ENCODE peak calls at places on chromosomes 1 and 21, in five cellular contexts. N is progenitor cell of endocrine pancreas; I is iPS-NIHi11; T is effector CD4-positive, alpha-beta T cell; X is GM10248. S is an unnamed sample.

GRCh38 chr1:30511563-30512252 is 211.7 kb downstream of the MATN1 start:
- DNase-seq in N (no peak), I (no peak), T (no peak), X (no peak), S (no peak)

GRCh38 chr1:233664254-233664653 is 50.3 kb downstream of the KCNK1 start:
- DNase-seq in N (no peak), I (no peak), T (no peak), X (no peak), S (no peak)

GRCh38 chr1:183612407-183612806 is 22.1 kb upstream of the NCF2 start:
- DNase-seq in N (no peak), I (no peak), T (no peak), X (no peak), S (no peak)

GRCh38 chr1:9609998-9610397 is 21.3 kb downstream of the TMEM201 start:
- DNase-seq in N (no peak), I (no peak), T (no peak), X (no peak), S (no peak)

GRCh38 chr1:31585736-31586365 is 9.5 kb downstream of the TINAGL1 start:
- DNase-seq in N (no peak), I (no peak), T (no peak), X (no peak), S (no peak)

GRCh38 chr1:248611883-248612282 is 14.4 kb upstream of the OR2T10 start:
- DNase-seq in N (no peak), I (no peak), T (no peak), X (no peak), S (no peak)

GRCh38 chr1:208737922-208738321 is 493.7 kb upstream of the PLXNA2 start:
- DNase-seq in N (no peak), I (no peak), T (no peak), X (no peak), S (no peak)

GRCh38 chr1:91851130-91852010 is 34.6 kb downstream of the TGFBR3 start:
- DNase-seq in N (no peak), I (peak), T (no peak), X (no peak), S (no peak)

GRCh38 chr21:35981514-35982070 is 78.7 kb downstream of the SETD4 start:
- DNase-seq in N (no peak), I (no peak), T (no peak), X (no peak), S (no peak)

GRCh38 chr1:107840746-107841145 is 124.2 kb downstream of the VAV3 start:
- DNase-seq in N (no peak), I (no peak), T (no peak), X (no peak), S (no peak)

GRCh38 chr1:236471653-236472052 is 52.1 kb upstream of the LGALS8 start:
- DNase-seq in N (no peak), I (peak), T (no peak), X (no peak), S (no peak)

GRCh38 chr1:33248244-33248643 is 8.0 kb upstream of the ZNF362 start:
- DNase-seq in N (no peak), I (no peak), T (no peak), X (no peak), S (no peak)

GRCh38 chr21:39041815-39042214 is 141.4 kb downstream of the PSMG1 start:
- DNase-seq in N (no peak), I (no peak), T (no peak), X (no peak), S (no peak)

GRCh38 chr1:50289495-50289894 is 133.7 kb downstream of the DMRTA2 start:
- DNase-seq in N (no peak), I (no peak), T (no peak), X (no peak), S (no peak)

GRCh38 chr1:160096491-160097116 is 1.8 kb downstream of the IGSF8 start:
- DNase-seq in N (no peak), I (no peak), T (no peak), X (no peak), S (no peak)

GRCh38 chr1:233599542-233600073 is 14.3 kb upstream of the KCNK1 start:
- DNase-seq in N (no peak), I (no peak), T (no peak), X (peak), S (no peak)

GRCh38 chr1:201637282-201638076 is 98.6 kb downstream of the NAV1 start:
- DNase-seq in N (no peak), I (no peak), T (no peak), X (no peak), S (no peak)

GRCh38 chr1:6690186-6690585 is 11.4 kb downstream of the DNAJC11 start:
- DNase-seq in N (no peak), I (no peak), T (no peak), X (no peak), S (no peak)

GRCh38 chr1:211378844-211379243 is 52.2 kb downstream of the TRAF5 start:
- DNase-seq in N (no peak), I (no peak), T (no peak), X (no peak), S (no peak)